ENCODE peak calls at places on chromosome 15, in four cellular contexts. J is IMR-90, K is neuronal stem cell, Z is mesendoderm. T is an unnamed sample.

GRCh38 chr15:68818671-68819450 is 1.8 kb downstream of the ANP32A start:
- DNase-seq in J (no peak), K (peak), Z (peak), T (peak)

GRCh38 chr15:85473455-85473854 is 93.1 kb downstream of the AKAP13 start:
- DNase-seq in J (peak), K (no peak), Z (no peak), T (no peak)

GRCh38 chr15:27017168-27017809 is 46.3 kb downstream of the GABRG3 start:
- DNase-seq in J (peak), K (peak), Z (peak), T (no peak)

GRCh38 chr15:62035256-62035908 is 24.9 kb downstream of the VPS13C start:
- DNase-seq in J (peak), K (no peak), Z (no peak), T (peak)

GRCh38 chr15:66620744-66621344 is 55.0 kb upstream of the LCTL start:
- DNase-seq in J (no peak), K (no peak), Z (no peak), T (no peak)

GRCh38 chr15:75577401-75578205 is 1.5 kb downstream of the PTPN9 start:
- DNase-seq in J (peak), K (peak), Z (no peak), T (peak)

GRCh38 chr15:94352940-94353820 is 121.8 kb downstream of the MCTP2 start:
- DNase-seq in J (peak), K (no peak), Z (no peak), T (no peak)

GRCh38 chr15:36589971-36590370 is 10.5 kb downstream of the CDIN1 start:
- DNase-seq in J (peak), K (no peak), Z (no peak), T (no peak)

GRCh38 chr15:98428253-98428989 is 219.9 kb upstream of the IGF1R start:
- DNase-seq in J (peak), K (peak), Z (peak), T (peak)

GRCh38 chr15:29914441-29915053 is 92.3 kb upstream of the TJP1 start:
- DNase-seq in J (no peak), K (no peak), Z (no peak), T (no peak)

GRCh38 chr15:70203981-70204560 is 106.4 kb upstream of the TLE3 start:
- DNase-seq in J (no peak), K (no peak), Z (peak), T (peak)

GRCh38 chr15:77516076-77516475 is 95.4 kb downstream of the HMG20A start:
- DNase-seq in J (no peak), K (no peak), Z (no peak), T (no peak)

GRCh38 chr15:41698779-41699178 is 38.6 kb downstream of the MGA start:
- DNase-seq in J (peak), K (no peak), Z (no peak), T (no peak)

GRCh38 chr15:91263632-91264477 is 163.8 kb downstream of the SV2B start:
- DNase-seq in J (peak), K (no peak), Z (peak), T (peak)

GRCh38 chr15:70569139-70569717 is 194.1 kb downstream of the UACA start:
- DNase-seq in J (peak), K (no peak), Z (peak), T (peak)

GRCh38 chr15:97962263-97962662 is 1.8 kb downstream of the ARRDC4 start:
- DNase-seq in J (no peak), K (no peak), Z (no peak), T (no peak)

GRCh38 chr15:67120839-67121540 is 55.6 kb downstream of the SMAD3 start:
- DNase-seq in J (peak), K (no peak), Z (no peak), T (peak)

GRCh38 chr15:65184944-65185717 is at the start of gene CLPX:
- DNase-seq in J (peak), K (peak), Z (peak), T (peak)
- H3K4ac ChIP-seq in J (peak), K (no peak), Z (peak), T (peak)

GRCh38 chr15:31361764-31362120 is 35.1 kb downstream of the KLF13 start:
- DNase-seq in J (no peak), K (no peak), Z (peak), T (no peak)
- H3K9ac ChIP-seq in J (no peak), K (no peak), Z (no peak), T (no peak)

DNA sequence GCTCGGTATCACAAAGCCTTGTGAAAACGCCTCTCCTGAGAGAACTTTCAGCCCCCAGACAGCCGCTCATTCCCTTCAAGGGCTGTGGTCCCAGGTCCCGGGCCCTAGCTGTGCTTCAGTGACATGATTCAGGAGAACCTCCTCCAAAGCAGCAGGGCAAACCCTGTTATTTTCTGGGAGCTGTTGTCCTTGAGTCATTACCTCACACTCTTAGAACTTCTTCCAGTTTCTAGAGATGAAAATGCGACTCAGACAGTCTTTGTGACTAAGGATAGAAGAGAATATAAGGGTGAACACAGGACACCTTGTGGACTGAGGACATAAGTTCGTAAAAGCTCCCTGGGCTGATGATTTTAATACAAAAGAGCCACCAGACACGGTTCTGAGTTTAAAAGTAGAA is 203.8 kb downstream of the RORA start:
- DNase-seq in J (peak), K (no peak), Z (no peak), T (no peak)
- H3K27ac ChIP-seq in J (no peak), K (no peak), Z (no peak), T (no peak)

GRCh38 chr15:50786871-50787270 is 21.4 kb upstream of the SPPL2A start:
- DNase-seq in J (no peak), K (no peak), Z (peak), T (no peak)
- H3K4ac ChIP-seq in J (no peak), K (no peak), Z (no peak), T (no peak)

GRCh38 chr15:63605036-63605435 is 7.8 kb downstream of the FBXL22 start:
- DNase-seq in J (no peak), K (no peak), Z (no peak), T (no peak)

GRCh38 chr15:63603516-63603915 is 6.3 kb downstream of the FBXL22 start:
- DNase-seq in J (no peak), K (no peak), Z (no peak), T (no peak)

GRCh38 chr15:63606333-63606732 is 9.1 kb downstream of the FBXL22 start:
- DNase-seq in J (no peak), K (no peak), Z (no peak), T (no peak)

GRCh38 chr15:63604281-63604680 is 7.1 kb downstream of the FBXL22 start:
- DNase-seq in J (no peak), K (no peak), Z (no peak), T (no peak)

GRCh38 chr15:63605816-63606215 is 8.6 kb downstream of the FBXL22 start:
- DNase-seq in J (no peak), K (no peak), Z (no peak), T (no peak)
- H3K9ac ChIP-seq in J (no peak), K (no peak), Z (no peak), T (no peak)

DNA sequence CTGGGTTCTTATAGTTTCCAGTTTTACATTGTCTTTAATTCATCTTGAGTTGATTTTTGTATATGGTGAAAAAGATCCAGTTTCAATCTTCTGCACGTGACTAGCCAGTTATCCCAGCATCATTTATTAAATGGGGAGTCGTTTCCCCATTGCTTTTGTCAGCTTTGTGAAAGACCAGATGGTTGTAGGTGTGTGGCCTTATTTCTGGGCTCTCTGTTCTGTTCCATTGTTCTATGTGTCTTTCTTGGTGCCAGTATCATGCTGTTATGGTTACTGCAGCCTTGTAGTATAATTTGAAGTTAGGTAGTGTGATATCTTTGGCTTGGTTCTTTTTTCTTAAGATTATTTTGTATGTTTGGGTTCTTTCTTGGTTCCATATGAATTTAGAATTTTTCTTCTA is 432.2 kb downstream of the UNC13C start:
- DNase-seq in J (no peak), K (no peak), Z (no peak), T (no peak)
- H3K27ac ChIP-seq in J (no peak), K (no peak), Z (no peak), T (no peak)

DNA sequence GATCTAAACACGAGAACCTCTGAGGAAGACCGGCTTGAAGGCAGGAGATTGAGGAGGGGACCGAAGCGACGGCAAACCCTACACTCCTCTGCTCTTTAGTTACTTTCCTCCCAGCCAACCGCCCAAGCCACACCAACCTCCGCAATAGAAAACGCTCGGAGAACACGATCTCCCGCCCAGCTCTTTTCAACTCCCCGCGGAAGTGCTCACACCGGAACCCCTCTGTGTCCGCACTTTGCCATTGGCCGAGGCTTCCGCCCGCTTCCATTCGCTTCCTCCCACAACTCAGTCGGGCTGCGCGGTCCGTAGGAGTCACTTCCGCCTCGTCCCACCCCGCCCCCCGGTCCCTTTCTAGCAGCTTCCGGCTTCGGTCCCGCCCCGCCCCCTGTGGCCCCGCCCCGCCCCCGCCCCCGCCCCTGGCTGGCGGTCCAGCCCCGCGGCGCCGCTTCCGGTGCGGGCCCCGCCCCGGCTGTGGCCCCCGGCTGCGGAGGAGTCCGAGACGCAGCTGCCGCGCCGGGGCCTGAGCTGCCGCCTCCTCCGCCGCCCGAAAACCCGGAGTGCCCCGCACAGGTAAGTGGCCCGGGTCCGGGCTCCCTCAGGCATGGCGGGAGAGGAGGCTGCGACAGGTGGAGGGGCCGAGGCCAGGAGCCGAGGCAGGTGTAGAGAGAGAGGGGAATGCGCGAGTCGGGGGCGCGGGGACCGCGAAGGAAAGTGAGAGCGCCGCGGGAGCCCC is at the start of gene ARID3B:
- DNase-seq in J (peak), K (peak), Z (peak), T (peak)
- H3K4ac ChIP-seq in J (peak), K (peak), Z (peak), T (peak)

T was measured in trophoblast cell.